ENCODE peak calls at places on chromosome 3, in nine cellular contexts. A, M, H, K, U, Y, Q, O and I are unnamed samples.

GRCh38 chr3:18046531-18046930 is 304.1 kb upstream of the TBC1D5 start:
- DNase-seq in A (no peak), M (peak; percentile 86), H (no peak), K (no peak), U (no peak), Y (no peak), Q (no peak), O (no peak), I (no peak)

GRCh38 chr3:105821433-105821832 is 47.4 kb downstream of the CBLB start:
- DNase-seq in A (no peak), M (no peak), H (no peak), K (no peak), U (no peak), Y (no peak), Q (no peak), O (no peak), I (no peak)

GRCh38 chr3:151282921-151283320 is 4.6 kb upstream of the P2RY14 start:
- DNase-seq in A (no peak), M (peak; percentile 74), H (peak; percentile 51), K (no peak), U (no peak), Y (peak; percentile 60), Q (no peak), O (no peak), I (no peak)

GRCh38 chr3:186225603-186226002 is 116.7 kb upstream of the ETV5 start:
- DNase-seq in A (peak; percentile 45), M (no peak), H (no peak), K (no peak), U (no peak), Y (no peak), Q (no peak), O (no peak), I (no peak)

GRCh38 chr3:4504340-4505261 is 11.5 kb downstream of the ITPR1 start:
- DNase-seq in A (peak; percentile 52), M (peak; percentile 31), H (no peak), K (peak; percentile 23), U (no peak), Y (no peak), Q (peak; percentile 70), O (no peak), I (no peak)

GRCh38 chr3:87207500-87207899 is 19.6 kb upstream of the CHMP2B start:
- DNase-seq in A (no peak), M (no peak), H (no peak), K (no peak), U (no peak), Y (peak; percentile 19), Q (no peak), O (no peak), I (no peak)

GRCh38 chr3:114809668-114810413 is 337.2 kb downstream of the ZBTB20 start:
- DNase-seq in A (no peak), M (no peak), H (no peak), K (peak; percentile 51), U (no peak), Y (no peak), Q (no peak), O (no peak), I (no peak)

GRCh38 chr3:48655586-48655985 is 7.1 kb downstream of the CELSR3 start:
- DNase-seq in A (no peak), M (no peak), H (no peak), K (no peak), U (no peak), Y (no peak), Q (no peak), O (peak; percentile 21), I (no peak)

GRCh38 chr3:106333911-106334618 is 465.3 kb upstream of the CBLB start:
- DNase-seq in A (no peak), M (no peak), H (no peak), K (no peak), U (no peak), Y (no peak), Q (no peak), O (no peak), I (no peak)

GRCh38 chr3:152760024-152760563 is 74.8 kb upstream of the P2RY1 start:
- DNase-seq in A (no peak), M (no peak), H (no peak), K (no peak), U (no peak), Y (no peak), Q (no peak), O (no peak), I (no peak)

GRCh38 chr3:154904328-154904727 is 175.8 kb upstream of the MME start:
- DNase-seq in A (no peak), M (peak; percentile 9), H (peak; percentile 33), K (no peak), U (no peak), Y (no peak), Q (no peak), O (no peak), I (no peak)

GRCh38 chr3:99332726-99333125 is 305.7 kb upstream of the COL8A1 start:
- DNase-seq in A (no peak), M (no peak), H (no peak), K (no peak), U (no peak), Y (no peak), Q (no peak), O (no peak), I (no peak)

GRCh38 chr3:45409921-45410320 is 21.5 kb downstream of the LARS2 start:
- DNase-seq in A (no peak), M (peak; percentile 59), H (no peak), K (no peak), U (peak; percentile 16), Y (no peak), Q (no peak), O (no peak), I (no peak)

GRCh38 chr3:173650596-173650995 is 253.1 kb downstream of the NLGN1 start:
- DNase-seq in A (no peak), M (no peak), H (no peak), K (no peak), U (no peak), Y (no peak), Q (no peak), O (no peak), I (no peak)

GRCh38 chr3:172776049-172776717 is 25.7 kb downstream of the ECT2 start:
- DNase-seq in A (no peak), M (no peak), H (no peak), K (no peak), U (no peak), Y (no peak), Q (no peak), O (no peak), I (no peak)

DNA sequence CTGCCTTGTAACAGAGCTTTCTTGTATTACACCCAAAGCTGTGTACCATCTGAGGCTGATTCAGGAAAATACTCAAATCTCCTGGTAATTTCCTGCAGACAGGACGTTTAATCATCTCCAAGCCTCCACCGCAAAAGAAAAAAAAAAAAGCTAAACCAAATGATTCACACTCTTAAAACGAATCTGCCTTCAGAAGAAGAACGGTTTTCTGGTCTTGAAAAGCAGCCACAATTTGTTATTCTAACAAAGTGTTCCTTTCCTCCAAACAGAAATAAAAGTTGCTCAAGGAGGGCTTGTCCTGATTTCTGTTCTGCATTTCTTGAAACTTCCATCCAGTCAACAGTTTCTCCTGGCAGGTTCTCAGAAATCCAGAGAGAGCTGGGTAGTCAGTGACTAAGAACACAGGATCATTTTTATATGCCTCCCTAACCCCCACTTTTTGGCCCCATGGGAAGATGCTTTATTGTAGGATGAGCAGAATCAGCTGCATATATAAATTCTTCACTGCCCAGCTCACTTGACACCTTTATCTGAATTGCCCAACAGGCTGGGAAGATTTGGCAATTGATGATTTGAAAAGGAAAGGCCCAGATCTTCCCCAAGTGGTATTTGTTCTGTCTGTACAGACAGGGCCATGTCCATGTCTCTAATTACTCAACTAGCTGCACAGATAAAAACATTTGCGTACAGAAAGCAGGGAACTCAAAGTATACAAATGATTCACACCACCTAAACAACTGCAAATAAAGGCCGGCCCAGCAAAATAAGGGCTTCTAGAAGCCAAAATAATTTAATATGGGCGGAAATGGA is 41.0 kb upstream of the PRICKLE2 start:
- DNase-seq in A (no peak), M (no peak), H (no peak), K (no peak), U (no peak), Y (peak; percentile 26), Q (peak; percentile 16), O (no peak), I (no peak)
- TF ChIP-seq POLR2A in A (no peak), M (no peak), H (no peak), K (no peak), U (no peak), Y (no peak), Q (no peak), O (no peak), I (no peak)

GRCh38 chr3:108352176-108352575 is 55.8 kb downstream of the HHLA2 start:
- DNase-seq in A (no peak), M (no peak), H (no peak), K (no peak), U (no peak), Y (no peak), Q (no peak), O (no peak), I (no peak)
- TF ChIP-seq CTCF in A (no peak), M (no peak), H (no peak), K (no peak), U (no peak), Y (no peak), Q (no peak), O (no peak), I (no peak)

GRCh38 chr3:183637106-183637486 is 1.7 kb downstream of the KLHL24 start:
- DNase-seq in A (no peak), M (no peak), H (no peak), K (no peak), U (no peak), Y (no peak), Q (no peak), O (no peak), I (no peak)

GRCh38 chr3:183635107-183635430 is 354 bp upstream of the KLHL24 start:
- DNase-seq in A (no peak), M (no peak), H (no peak), K (no peak), U (no peak), Y (no peak), Q (no peak), O (no peak), I (no peak)

GRCh38 chr3:183636221-183637105 is 1.0 kb downstream of the KLHL24 start:
- DNase-seq in A (peak; percentile 96), M (peak; percentile 97), H (peak; percentile 93), K (peak; percentile 96), U (peak; percentile 97), Y (peak; percentile 69), Q (peak; percentile 96), O (peak; percentile 92), I (peak; percentile 98)

GRCh38 chr3:183635431-183636220 is at the start of gene KLHL24:
- DNase-seq in A (peak; percentile 96), M (peak; percentile 93), H (peak; percentile 82), K (peak; percentile 96), U (peak; percentile 96), Y (peak; percentile 78), Q (peak; percentile 95), O (peak; percentile 93), I (peak; percentile 93)

GRCh38 chr3:183634707-183635106 is 716 bp upstream of the KLHL24 start:
- DNase-seq in A (peak; percentile 22), M (peak; percentile 7), H (no peak), K (no peak), U (no peak), Y (no peak), Q (no peak), O (no peak), I (no peak)
- H3K4me3 ChIP-seq in A (no peak overlapping the region), M (no peak overlapping the region), H (no peak overlapping the region), K (peak overlapping the region; percentile 98), U (peak overlapping the region; percentile 98), Y (peak overlapping the region; percentile 91), Q (no peak overlapping the region), O (no peak overlapping the region), I (no peak overlapping the region)

DNA sequence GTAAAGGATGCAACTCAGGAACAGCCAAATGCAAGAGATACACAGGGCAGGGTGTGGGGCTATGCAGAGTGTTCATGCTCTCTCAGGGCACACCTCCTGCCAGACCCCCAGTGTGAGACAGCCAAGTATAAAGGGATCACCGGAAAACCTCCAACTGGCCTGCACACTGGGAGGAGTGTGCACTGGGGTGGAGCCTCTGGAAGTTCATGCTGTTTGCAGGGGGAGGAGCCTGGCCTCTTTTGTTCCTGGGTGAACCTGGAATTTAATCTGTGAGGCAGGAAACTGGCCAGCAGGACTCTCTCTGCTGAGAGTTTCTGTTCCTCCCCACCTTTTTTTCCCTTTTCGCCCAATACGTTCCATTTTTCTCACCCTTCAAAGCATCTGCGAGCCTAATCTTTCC is 204.1 kb downstream of the WNT5A start:
- DNase-seq in A (no peak), M (no peak), H (no peak), K (no peak), U (no peak), Y (no peak), Q (no peak), O (no peak), I (no peak)
- TF ChIP-seq POLR2A in A (no peak), M (no peak), H (no peak), K (no peak), U (no peak), Y (no peak), Q (no peak), O (no peak), I (no peak)